ENCODE peak calls at places on chromosome 13, in nine cellular contexts. One of them, this sample, is unnamed.

GRCh38 chr13:47109028-47109427 is 212.2 kb upstream of the HTR2A start:
- DNase-seq in HL-60: no peak
- DNase-seq in prostate gland: no peak
- DNase-seq in endothelial cell of umbilical vein: no peak
- DNase-seq in breast epithelium: no peak
- DNase-seq in K562: no peak
- DNase-seq in GM12892: no peak
- DNase-seq in stomach: peak
- DNase-seq in HCT116: no peak
- DNase-seq in this sample: no peak

GRCh38 chr13:111537115-111537728 is 216.8 kb downstream of the TEX29 start:
- DNase-seq in K562: no peak
- DNase-seq in endothelial cell of umbilical vein: no peak
- DNase-seq in HL-60: no peak
- DNase-seq in stomach: no peak
- DNase-seq in breast epithelium: no peak
- DNase-seq in HCT116: no peak
- DNase-seq in GM12892: no peak
- DNase-seq in prostate gland: no peak
- DNase-seq in this sample: no peak

GRCh38 chr13:104837756-104838155 is 1697.7 kb downstream of the EFNB2 start:
- DNase-seq in HCT116: no peak
- DNase-seq in K562: no peak
- DNase-seq in breast epithelium: no peak
- DNase-seq in stomach: no peak
- DNase-seq in endothelial cell of umbilical vein: no peak
- DNase-seq in prostate gland: no peak
- DNase-seq in HL-60: peak
- DNase-seq in GM12892: no peak
- DNase-seq in this sample: no peak

GRCh38 chr13:101190976-101191375 is 225.3 kb downstream of the NALCN start:
- DNase-seq in HL-60: no peak
- DNase-seq in K562: no peak
- DNase-seq in HCT116: no peak
- DNase-seq in endothelial cell of umbilical vein: no peak
- DNase-seq in GM12892: no peak
- DNase-seq in stomach: no peak
- DNase-seq in breast epithelium: no peak
- DNase-seq in prostate gland: no peak
- DNase-seq in this sample: no peak

GRCh38 chr13:110553417-110553816 is 8.1 kb downstream of the RAB20 start:
- DNase-seq in GM12892: no peak
- DNase-seq in endothelial cell of umbilical vein: no peak
- DNase-seq in stomach: no peak
- DNase-seq in prostate gland: no peak
- DNase-seq in HCT116: no peak
- DNase-seq in breast epithelium: no peak
- DNase-seq in K562: no peak
- DNase-seq in HL-60: no peak
- DNase-seq in this sample: no peak

GRCh38 chr13:24045456-24045996 is 115.0 kb upstream of the SPATA13 start:
- DNase-seq in HCT116: no peak
- DNase-seq in HL-60: no peak
- DNase-seq in breast epithelium: no peak
- DNase-seq in K562: no peak
- DNase-seq in GM12892: no peak
- DNase-seq in endothelial cell of umbilical vein: no peak
- DNase-seq in stomach: no peak
- DNase-seq in prostate gland: no peak
- DNase-seq in this sample: no peak

GRCh38 chr13:62643799-62644484 is 1228.3 kb upstream of the PCDH20 start:
- DNase-seq in breast epithelium: no peak
- DNase-seq in GM12892: no peak
- DNase-seq in HCT116: no peak
- DNase-seq in stomach: no peak
- DNase-seq in prostate gland: no peak
- DNase-seq in K562: no peak
- DNase-seq in HL-60: no peak
- DNase-seq in endothelial cell of umbilical vein: no peak
- DNase-seq in this sample: no peak

GRCh38 chr13:27290715-27291114 is 20.1 kb downstream of the RASL11A start:
- DNase-seq in HL-60: no peak
- DNase-seq in stomach: no peak
- DNase-seq in K562: no peak
- DNase-seq in prostate gland: no peak
- DNase-seq in GM12892: no peak
- DNase-seq in HCT116: no peak
- DNase-seq in endothelial cell of umbilical vein: no peak
- DNase-seq in breast epithelium: no peak
- DNase-seq in this sample: no peak

DNA sequence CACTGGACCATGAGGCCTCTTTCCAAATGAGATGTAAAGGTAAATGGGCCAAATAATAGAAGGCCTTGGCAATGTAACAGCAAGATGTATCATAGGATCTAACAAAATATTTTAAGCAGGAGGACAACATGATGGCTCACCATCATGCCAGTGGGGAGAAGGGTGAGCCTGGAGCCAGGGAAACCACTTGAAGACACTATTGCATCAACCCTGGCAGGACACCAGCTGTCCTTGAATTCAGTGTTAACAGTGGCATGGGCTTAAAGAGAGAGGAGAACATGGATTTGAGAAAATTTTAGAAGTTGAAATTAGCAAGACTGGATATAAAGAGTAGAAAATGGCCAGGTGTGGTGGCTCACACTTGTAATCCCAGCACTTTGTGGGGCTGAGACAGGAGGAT is 6.7 kb upstream of the RCBTB2 start:
- DNase-seq in HCT116: no peak
- DNase-seq in HL-60: no peak
- DNase-seq in GM12892: no peak
- DNase-seq in breast epithelium: no peak
- DNase-seq in stomach: no peak
- DNase-seq in prostate gland: no peak
- DNase-seq in endothelial cell of umbilical vein: no peak
- DNase-seq in K562: no peak
- DNase-seq in this sample: no peak
- TF ChIP-seq POLR2AphosphoS5 in HCT116: no peak
- TF ChIP-seq POLR2AphosphoS5 in HL-60: no peak
- TF ChIP-seq POLR2AphosphoS5 in GM12892: no peak
- TF ChIP-seq POLR2AphosphoS5 in breast epithelium: no peak
- TF ChIP-seq POLR2AphosphoS5 in stomach: no peak
- TF ChIP-seq POLR2AphosphoS5 in prostate gland: no peak
- TF ChIP-seq POLR2AphosphoS5 in endothelial cell of umbilical vein: no peak
- TF ChIP-seq POLR2AphosphoS5 in K562: no peak
- TF ChIP-seq POLR2AphosphoS5 in this sample: no peak

GRCh38 chr13:108915095-108915633 is 285.8 kb downstream of the MYO16 start:
- DNase-seq in K562: no peak
- DNase-seq in stomach: no peak
- DNase-seq in HCT116: no peak
- DNase-seq in breast epithelium: no peak
- DNase-seq in GM12892: no peak
- DNase-seq in HL-60: peak
- DNase-seq in prostate gland: no peak
- DNase-seq in endothelial cell of umbilical vein: peak
- DNase-seq in this sample: no peak

GRCh38 chr13:108919036-108919907 is 289.9 kb downstream of the MYO16 start:
- DNase-seq in breast epithelium: no peak
- DNase-seq in HCT116: no peak
- DNase-seq in K562: no peak
- DNase-seq in prostate gland: no peak
- DNase-seq in stomach: no peak
- DNase-seq in GM12892: no peak
- DNase-seq in endothelial cell of umbilical vein: peak
- DNase-seq in HL-60: no peak
- DNase-seq in this sample: no peak

GRCh38 chr13:108920137-108920536 is 290.7 kb downstream of the MYO16 start:
- DNase-seq in K562: no peak
- DNase-seq in HL-60: no peak
- DNase-seq in stomach: no peak
- DNase-seq in HCT116: no peak
- DNase-seq in breast epithelium: no peak
- DNase-seq in GM12892: no peak
- DNase-seq in endothelial cell of umbilical vein: no peak
- DNase-seq in prostate gland: no peak
- DNase-seq in this sample: no peak

GRCh38 chr13:108915634-108916497 is 286.5 kb downstream of the MYO16 start:
- DNase-seq in HCT116: peak
- DNase-seq in breast epithelium: peak
- DNase-seq in GM12892: no peak
- DNase-seq in prostate gland: peak
- DNase-seq in HL-60: peak
- DNase-seq in K562: peak
- DNase-seq in stomach: peak
- DNase-seq in endothelial cell of umbilical vein: peak
- DNase-seq in this sample: no peak

DNA sequence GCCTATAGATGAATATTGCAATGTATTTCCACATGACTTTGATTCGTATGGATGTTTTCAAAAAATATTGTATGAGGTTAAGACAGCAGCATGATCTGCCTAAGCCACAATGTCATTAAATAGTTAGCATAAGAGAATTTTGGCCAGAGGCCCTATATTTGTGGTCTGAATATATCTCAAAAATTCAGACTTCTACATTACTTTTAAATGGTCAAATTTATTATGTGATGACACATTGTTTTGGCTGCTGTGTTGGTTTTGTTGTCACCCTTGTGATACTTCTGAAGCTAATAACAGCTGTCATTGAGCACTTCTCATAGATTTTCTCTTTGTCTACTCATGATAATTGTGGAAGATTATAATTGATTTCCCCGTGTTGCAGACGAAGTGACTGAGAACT is 288.2 kb downstream of the MYO16 start:
- DNase-seq in prostate gland: no peak
- DNase-seq in HCT116: no peak
- DNase-seq in HL-60: no peak
- DNase-seq in breast epithelium: no peak
- DNase-seq in K562: no peak
- DNase-seq in endothelial cell of umbilical vein: no peak
- DNase-seq in GM12892: no peak
- DNase-seq in stomach: no peak
- DNase-seq in this sample: no peak
- TF ChIP-seq POLR2AphosphoS5 in prostate gland: no peak
- TF ChIP-seq POLR2AphosphoS5 in HCT116: no peak
- TF ChIP-seq POLR2AphosphoS5 in HL-60: no peak
- TF ChIP-seq POLR2AphosphoS5 in breast epithelium: no peak
- TF ChIP-seq POLR2AphosphoS5 in K562: no peak
- TF ChIP-seq POLR2AphosphoS5 in endothelial cell of umbilical vein: no peak
- TF ChIP-seq POLR2AphosphoS5 in GM12892: no peak
- TF ChIP-seq POLR2AphosphoS5 in stomach: no peak
- TF ChIP-seq POLR2AphosphoS5 in this sample: no peak

GRCh38 chr13:114231886-114232285 is 2.8 kb upstream of the CDC16 start:
- DNase-seq in K562: no peak
- DNase-seq in prostate gland: no peak
- DNase-seq in endothelial cell of umbilical vein: no peak
- DNase-seq in HCT116: no peak
- DNase-seq in GM12892: no peak
- DNase-seq in stomach: no peak
- DNase-seq in HL-60: no peak
- DNase-seq in breast epithelium: no peak
- DNase-seq in this sample: no peak

GRCh38 chr13:114229486-114229885 is 5.2 kb upstream of the CDC16 start:
- DNase-seq in stomach: no peak
- DNase-seq in K562: no peak
- DNase-seq in GM12892: no peak
- DNase-seq in endothelial cell of umbilical vein: no peak
- DNase-seq in HL-60: no peak
- DNase-seq in HCT116: no peak
- DNase-seq in prostate gland: no peak
- DNase-seq in breast epithelium: no peak
- DNase-seq in this sample: no peak

GRCh38 chr13:114230575-114230974 is 4.1 kb upstream of the CDC16 start:
- DNase-seq in HCT116: no peak
- DNase-seq in prostate gland: no peak
- DNase-seq in K562: no peak
- DNase-seq in HL-60: no peak
- DNase-seq in breast epithelium: no peak
- DNase-seq in stomach: no peak
- DNase-seq in endothelial cell of umbilical vein: no peak
- DNase-seq in GM12892: no peak
- DNase-seq in this sample: no peak

GRCh38 chr13:114228176-114228575 is 6.5 kb upstream of the CDC16 start:
- DNase-seq in HL-60: no peak
- DNase-seq in stomach: no peak
- DNase-seq in GM12892: no peak
- DNase-seq in prostate gland: no peak
- DNase-seq in endothelial cell of umbilical vein: no peak
- DNase-seq in breast epithelium: no peak
- DNase-seq in K562: no peak
- DNase-seq in HCT116: no peak
- DNase-seq in this sample: no peak

DNA sequence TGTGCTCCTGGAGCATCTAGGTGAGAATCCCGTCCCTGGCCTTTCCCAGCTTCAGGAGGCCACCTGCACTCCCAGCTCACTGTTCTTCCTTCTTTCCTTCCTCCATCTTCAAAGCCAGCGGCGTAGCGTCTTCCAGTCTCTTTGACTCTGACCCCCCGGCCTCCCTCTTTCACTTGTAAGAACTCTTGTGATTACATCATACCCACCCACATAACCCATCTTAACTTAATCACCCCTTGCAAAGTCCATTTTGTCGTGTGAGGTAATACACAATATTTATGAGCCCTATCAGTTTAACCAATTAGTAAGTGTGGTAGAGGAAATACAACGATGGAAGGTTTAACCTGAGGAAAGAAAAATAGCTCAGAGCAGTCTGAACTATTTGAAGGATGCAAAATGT is 4.6 kb upstream of the CDC16 start:
- DNase-seq in GM12892: no peak
- DNase-seq in K562: no peak
- DNase-seq in endothelial cell of umbilical vein: no peak
- DNase-seq in HCT116: no peak
- DNase-seq in HL-60: peak
- DNase-seq in stomach: no peak
- DNase-seq in prostate gland: no peak
- DNase-seq in breast epithelium: no peak
- DNase-seq in this sample: no peak
- TF ChIP-seq POLR2AphosphoS5 in GM12892: no peak
- TF ChIP-seq POLR2AphosphoS5 in K562: no peak
- TF ChIP-seq POLR2AphosphoS5 in endothelial cell of umbilical vein: no peak
- TF ChIP-seq POLR2AphosphoS5 in HCT116: no peak
- TF ChIP-seq POLR2AphosphoS5 in HL-60: no peak
- TF ChIP-seq POLR2AphosphoS5 in stomach: no peak
- TF ChIP-seq POLR2AphosphoS5 in prostate gland: no peak
- TF ChIP-seq POLR2AphosphoS5 in breast epithelium: no peak
- TF ChIP-seq POLR2AphosphoS5 in this sample: no peak

GRCh38 chr13:102972191-102972590 is 94.0 kb downstream of the SLC10A2 start:
- DNase-seq in HL-60: no peak
- DNase-seq in GM12892: no peak
- DNase-seq in K562: no peak
- DNase-seq in HCT116: no peak
- DNase-seq in prostate gland: no peak
- DNase-seq in endothelial cell of umbilical vein: no peak
- DNase-seq in stomach: no peak
- DNase-seq in breast epithelium: no peak
- DNase-seq in this sample: no peak

GRCh38 chr13:102978168-102978567 is 88.0 kb downstream of the SLC10A2 start:
- DNase-seq in breast epithelium: no peak
- DNase-seq in stomach: no peak
- DNase-seq in prostate gland: no peak
- DNase-seq in HL-60: no peak
- DNase-seq in endothelial cell of umbilical vein: no peak
- DNase-seq in K562: no peak
- DNase-seq in HCT116: no peak
- DNase-seq in GM12892: no peak
- DNase-seq in this sample: no peak

GRCh38 chr13:102977471-102977870 is 88.7 kb downstream of the SLC10A2 start:
- DNase-seq in HL-60: no peak
- DNase-seq in endothelial cell of umbilical vein: no peak
- DNase-seq in GM12892: no peak
- DNase-seq in HCT116: no peak
- DNase-seq in breast epithelium: no peak
- DNase-seq in K562: no peak
- DNase-seq in stomach: no peak
- DNase-seq in prostate gland: no peak
- DNase-seq in this sample: no peak

GRCh38 chr13:102970542-102970941 is 95.7 kb downstream of the SLC10A2 start:
- DNase-seq in endothelial cell of umbilical vein: no peak
- DNase-seq in prostate gland: no peak
- DNase-seq in K562: no peak
- DNase-seq in breast epithelium: no peak
- DNase-seq in HL-60: no peak
- DNase-seq in GM12892: no peak
- DNase-seq in HCT116: no peak
- DNase-seq in stomach: no peak
- DNase-seq in this sample: no peak

DNA sequence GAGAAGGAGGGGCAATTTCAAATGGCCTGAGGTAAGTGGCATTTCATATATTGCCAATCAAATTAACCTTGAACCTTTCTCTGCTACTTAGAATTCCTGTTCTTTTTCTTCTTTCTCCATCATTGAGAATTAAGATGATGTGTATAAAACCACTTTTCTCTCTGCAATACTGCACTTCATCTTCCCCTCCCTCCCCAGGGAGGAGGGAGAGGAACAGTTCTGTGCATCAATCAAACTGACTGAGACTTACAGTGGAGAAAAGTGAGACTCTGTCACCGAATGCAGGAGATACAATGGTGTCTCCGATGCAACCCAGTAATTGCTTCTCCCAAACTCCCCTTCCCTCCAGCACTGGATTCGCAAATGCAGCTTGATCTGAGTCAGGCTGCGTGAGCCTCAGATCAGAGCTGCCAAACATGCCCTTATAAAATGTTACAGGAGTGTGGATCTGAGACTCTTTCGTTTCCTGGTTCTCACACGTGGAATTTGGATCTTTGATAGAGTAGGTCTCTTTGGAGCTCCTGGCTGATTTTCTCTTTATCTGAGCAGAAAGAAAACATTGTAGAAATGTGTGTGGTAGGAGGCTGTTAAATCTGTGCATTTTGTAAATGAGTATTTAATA is 91.5 kb downstream of the SLC10A2 start:
- DNase-seq in breast epithelium: no peak
- DNase-seq in prostate gland: no peak
- DNase-seq in HL-60: no peak
- DNase-seq in HCT116: no peak
- DNase-seq in endothelial cell of umbilical vein: no peak
- DNase-seq in GM12892: no peak
- DNase-seq in stomach: no peak
- DNase-seq in K562: no peak
- DNase-seq in this sample: no peak
- TF ChIP-seq POLR2AphosphoS5 in breast epithelium: no peak
- TF ChIP-seq POLR2AphosphoS5 in prostate gland: no peak
- TF ChIP-seq POLR2AphosphoS5 in HL-60: no peak
- TF ChIP-seq POLR2AphosphoS5 in HCT116: no peak
- TF ChIP-seq POLR2AphosphoS5 in endothelial cell of umbilical vein: no peak
- TF ChIP-seq POLR2AphosphoS5 in GM12892: no peak
- TF ChIP-seq POLR2AphosphoS5 in stomach: no peak
- TF ChIP-seq POLR2AphosphoS5 in K562: no peak
- TF ChIP-seq POLR2AphosphoS5 in this sample: no peak